ENCODE peak calls at places on chromosomes 13 and 19, in nine cellular contexts. One of them, this sample, is unnamed.

GRCh38 chr13:19695829-19696228 is 62.4 kb downstream of the MPHOSPH8 start:
- DNase-seq in activated T-cell treated with anti-CD3 and anti-CD28 coated beads for 1 hour: no peak
- DNase-seq in glutamatergic neuron: no peak
- DNase-seq in astrocyte of the spinal cord: no peak
- DNase-seq in ELR: no peak
- DNase-seq in central memory CD4-positive, alpha-beta T cell: no peak
- DNase-seq in left colon: no peak
- DNase-seq in neural crest cell: no peak
- DNase-seq in GM04504: no peak
- DNase-seq in this sample: no peak

GRCh38 chr13:46476174-46476573 is 76.8 kb upstream of the LRCH1 start:
- DNase-seq in glutamatergic neuron: no peak
- DNase-seq in central memory CD4-positive, alpha-beta T cell: no peak
- DNase-seq in ELR: peak
- DNase-seq in neural crest cell: no peak
- DNase-seq in left colon: no peak
- DNase-seq in activated T-cell treated with anti-CD3 and anti-CD28 coated beads for 1 hour: no peak
- DNase-seq in astrocyte of the spinal cord: no peak
- DNase-seq in GM04504: no peak
- DNase-seq in this sample: no peak

GRCh38 chr19:14615628-14616027 is 32.7 kb downstream of the CLEC17A start:
- DNase-seq in ELR: no peak
- DNase-seq in glutamatergic neuron: no peak
- DNase-seq in neural crest cell: no peak
- DNase-seq in astrocyte of the spinal cord: no peak
- DNase-seq in central memory CD4-positive, alpha-beta T cell: no peak
- DNase-seq in GM04504: no peak
- DNase-seq in activated T-cell treated with anti-CD3 and anti-CD28 coated beads for 1 hour: no peak
- DNase-seq in left colon: no peak
- DNase-seq in this sample: no peak

GRCh38 chr13:89407357-89407756 is 1736.2 kb downstream of the SLITRK5 start:
- DNase-seq in neural crest cell: no peak
- DNase-seq in glutamatergic neuron: no peak
- DNase-seq in left colon: no peak
- DNase-seq in astrocyte of the spinal cord: peak
- DNase-seq in central memory CD4-positive, alpha-beta T cell: no peak
- DNase-seq in activated T-cell treated with anti-CD3 and anti-CD28 coated beads for 1 hour: no peak
- DNase-seq in ELR: peak
- DNase-seq in GM04504: no peak
- DNase-seq in this sample: no peak

GRCh38 chr19:45821103-45821521 is 6.0 kb upstream of the RSPH6A start:
- DNase-seq in left colon: no peak
- DNase-seq in ELR: no peak
- DNase-seq in central memory CD4-positive, alpha-beta T cell: no peak
- DNase-seq in neural crest cell: no peak
- DNase-seq in glutamatergic neuron: no peak
- DNase-seq in GM04504: no peak
- DNase-seq in astrocyte of the spinal cord: no peak
- DNase-seq in activated T-cell treated with anti-CD3 and anti-CD28 coated beads for 1 hour: no peak
- DNase-seq in this sample: no peak

GRCh38 chr19:30076751-30077670 is 135.0 kb downstream of the URI1 start:
- DNase-seq in left colon: no peak
- DNase-seq in astrocyte of the spinal cord: no peak
- DNase-seq in glutamatergic neuron: peak
- DNase-seq in activated T-cell treated with anti-CD3 and anti-CD28 coated beads for 1 hour: no peak
- DNase-seq in central memory CD4-positive, alpha-beta T cell: no peak
- DNase-seq in GM04504: no peak
- DNase-seq in neural crest cell: no peak
- DNase-seq in ELR: no peak
- DNase-seq in this sample: no peak

GRCh38 chr19:49855277-49855675 is 4.3 kb downstream of the PTOV1 start:
- DNase-seq in GM04504: no peak
- DNase-seq in neural crest cell: no peak
- DNase-seq in glutamatergic neuron: no peak
- DNase-seq in astrocyte of the spinal cord: no peak
- DNase-seq in activated T-cell treated with anti-CD3 and anti-CD28 coated beads for 1 hour: no peak
- DNase-seq in left colon: no peak
- DNase-seq in ELR: no peak
- DNase-seq in central memory CD4-positive, alpha-beta T cell: no peak
- DNase-seq in this sample: no peak

GRCh38 chr19:46373573-46374359 is 26.9 kb downstream of the PPP5C start:
- DNase-seq in ELR: peak
- DNase-seq in astrocyte of the spinal cord: peak
- DNase-seq in central memory CD4-positive, alpha-beta T cell: no peak
- DNase-seq in glutamatergic neuron: no peak
- DNase-seq in GM04504: peak
- DNase-seq in left colon: peak
- DNase-seq in neural crest cell: no peak
- DNase-seq in activated T-cell treated with anti-CD3 and anti-CD28 coated beads for 1 hour: no peak
- DNase-seq in this sample: no peak

GRCh38 chr19:16902545-16902944 is 13.7 kb downstream of the F2RL3 start:
- DNase-seq in GM04504: no peak
- DNase-seq in left colon: no peak
- DNase-seq in central memory CD4-positive, alpha-beta T cell: no peak
- DNase-seq in astrocyte of the spinal cord: no peak
- DNase-seq in ELR: no peak
- DNase-seq in glutamatergic neuron: no peak
- DNase-seq in activated T-cell treated with anti-CD3 and anti-CD28 coated beads for 1 hour: no peak
- DNase-seq in neural crest cell: no peak
- DNase-seq in this sample: no peak

GRCh38 chr19:33876192-33876591 is 79.5 kb downstream of the KCTD15 start:
- DNase-seq in astrocyte of the spinal cord: no peak
- DNase-seq in neural crest cell: no peak
- DNase-seq in left colon: no peak
- DNase-seq in ELR: no peak
- DNase-seq in GM04504: no peak
- DNase-seq in glutamatergic neuron: no peak
- DNase-seq in activated T-cell treated with anti-CD3 and anti-CD28 coated beads for 1 hour: no peak
- DNase-seq in central memory CD4-positive, alpha-beta T cell: no peak
- DNase-seq in this sample: no peak

GRCh38 chr19:54388001-54388802 is 23.5 kb upstream of the LAIR1 start:
- DNase-seq in ELR: peak
- DNase-seq in left colon: no peak
- DNase-seq in GM04504: no peak
- DNase-seq in activated T-cell treated with anti-CD3 and anti-CD28 coated beads for 1 hour: peak
- DNase-seq in glutamatergic neuron: no peak
- DNase-seq in astrocyte of the spinal cord: no peak
- DNase-seq in central memory CD4-positive, alpha-beta T cell: peak
- DNase-seq in neural crest cell: no peak
- DNase-seq in this sample: no peak

GRCh38 chr19:40270362-40271089 is 14.6 kb downstream of the AKT2 start:
- DNase-seq in left colon: no peak
- DNase-seq in ELR: no peak
- DNase-seq in glutamatergic neuron: peak
- DNase-seq in neural crest cell: no peak
- DNase-seq in GM04504: no peak
- DNase-seq in activated T-cell treated with anti-CD3 and anti-CD28 coated beads for 1 hour: no peak
- DNase-seq in central memory CD4-positive, alpha-beta T cell: no peak
- DNase-seq in astrocyte of the spinal cord: no peak
- DNase-seq in this sample: no peak

GRCh38 chr19:737591-738093 is 13.3 kb upstream of the MISP start:
- DNase-seq in ELR: peak
- DNase-seq in left colon: peak
- DNase-seq in neural crest cell: peak
- DNase-seq in central memory CD4-positive, alpha-beta T cell: peak
- DNase-seq in glutamatergic neuron: peak
- DNase-seq in astrocyte of the spinal cord: no peak
- DNase-seq in activated T-cell treated with anti-CD3 and anti-CD28 coated beads for 1 hour: peak
- DNase-seq in GM04504: no peak
- DNase-seq in this sample: no peak

GRCh38 chr13:32587774-32588165 is 1.5 kb downstream of the PDS5B start:
- DNase-seq in astrocyte of the spinal cord: peak
- DNase-seq in glutamatergic neuron: no peak
- DNase-seq in activated T-cell treated with anti-CD3 and anti-CD28 coated beads for 1 hour: no peak
- DNase-seq in ELR: peak
- DNase-seq in left colon: no peak
- DNase-seq in GM04504: no peak
- DNase-seq in central memory CD4-positive, alpha-beta T cell: no peak
- DNase-seq in neural crest cell: no peak
- DNase-seq in this sample: no peak

GRCh38 chr19:52369463-52370340 is at the start of gene ZNF880:
- DNase-seq in activated T-cell treated with anti-CD3 and anti-CD28 coated beads for 1 hour: peak
- DNase-seq in central memory CD4-positive, alpha-beta T cell: peak
- DNase-seq in astrocyte of the spinal cord: peak
- DNase-seq in left colon: peak
- DNase-seq in GM04504: peak
- DNase-seq in glutamatergic neuron: peak
- DNase-seq in neural crest cell: no peak
- DNase-seq in ELR: peak
- DNase-seq in this sample: peak

GRCh38 chr13:26062853-26063444 is 11.1 kb upstream of the SHISA2 start:
- DNase-seq in ELR: peak
- DNase-seq in astrocyte of the spinal cord: peak
- DNase-seq in glutamatergic neuron: no peak
- DNase-seq in neural crest cell: peak
- DNase-seq in central memory CD4-positive, alpha-beta T cell: peak
- DNase-seq in left colon: no peak
- DNase-seq in activated T-cell treated with anti-CD3 and anti-CD28 coated beads for 1 hour: no peak
- DNase-seq in GM04504: peak
- DNase-seq in this sample: peak

GRCh38 chr13:42498521-42498920 is 75.4 kb upstream of the TNFSF11 start:
- DNase-seq in activated T-cell treated with anti-CD3 and anti-CD28 coated beads for 1 hour: no peak
- DNase-seq in GM04504: no peak
- DNase-seq in central memory CD4-positive, alpha-beta T cell: no peak
- DNase-seq in glutamatergic neuron: no peak
- DNase-seq in left colon: no peak
- DNase-seq in astrocyte of the spinal cord: no peak
- DNase-seq in ELR: no peak
- DNase-seq in neural crest cell: no peak
- DNase-seq in this sample: no peak